ENCODE peak calls at places on chromosome 19, in five cellular contexts. E is left cardiac atrium, J is RCC 7860, O is psoas muscle, I is AG09319. C is an unnamed sample.

GRCh38 chr19:39676004-39676403 is 20.3 kb downstream of the LGALS16 start:
- DNase-seq in E (no peak), J (no peak), O (no peak), I (no peak), C (no peak)

GRCh38 chr19:47005873-47006272 is 13.8 kb upstream of the NPAS1 start:
- DNase-seq in E (no peak), J (no peak), O (no peak), I (no peak), C (no peak)

GRCh38 chr19:37931941-37932655 is 25.1 kb downstream of the SIPA1L3 start:
- DNase-seq in E (peak), J (peak), O (peak), I (no peak), C (peak)

GRCh38 chr19:4909172-4909896 is at the start of gene UHRF1:
- DNase-seq in E (no peak), J (peak), O (no peak), I (no peak), C (no peak)

GRCh38 chr19:10617409-10618121 is 7.8 kb upstream of the SLC44A2 start:
- DNase-seq in E (no peak), J (no peak), O (no peak), I (no peak), C (no peak)

GRCh38 chr19:48121909-48122371 is 11.3 kb upstream of the PLA2G4C start:
- DNase-seq in E (peak), J (no peak), O (no peak), I (no peak), C (no peak)

GRCh38 chr19:13850910-13851753 is 25.8 kb upstream of the NANOS3 start:
- DNase-seq in E (peak), J (peak), O (peak), I (peak), C (peak)

GRCh38 chr19:58538257-58539168 is 5.4 kb upstream of the TRIM28 start:
- DNase-seq in E (peak), J (no peak), O (no peak), I (no peak), C (no peak)

GRCh38 chr19:1266116-1266817 is 2.9 kb upstream of the CIRBP start:
- DNase-seq in E (peak), J (peak), O (peak), I (peak), C (no peak)

GRCh38 chr19:4113398-4114088 is 10.4 kb downstream of the MAP2K2 start:
- DNase-seq in E (no peak), J (no peak), O (no peak), I (no peak), C (no peak)

GRCh38 chr19:50877338-50877737 is 4.1 kb downstream of the KLK2 start:
- DNase-seq in E (no peak), J (no peak), O (no peak), I (no peak), C (no peak)

GRCh38 chr19:55117063-55117635 is 288 bp downstream of the PPP1R12C start:
- DNase-seq in E (no peak), J (no peak), O (peak), I (no peak), C (no peak)

C was measured in astrocyte of the cerebellum.